ENCODE peak calls at places on chromosomes 11 and 22, in seven cellular contexts. A, Y, L, H, I, X and W are unnamed samples.
A peak's percentile ranks its signal among the peaks of the same experiment; 100 is the strongest.

GRCh38 chr11:77471520-77472234 is 2.2 kb downstream of the PAK1 start:
- DNase-seq in Y (no peak), H (no peak), A (peak; percentile 16), L (no peak), I (peak; percentile 40), X (no peak), W (no peak)

GRCh38 chr11:126115820-126116319 is 53.2 kb upstream of the CDON start:
- DNase-seq in Y (peak; percentile 85), L (peak; percentile 61), I (peak; percentile 48), A (peak; percentile 81), X (peak; percentile 73), H (peak; percentile 89), W (peak; percentile 71)

GRCh38 chr11:125778728-125779127 is at the start of gene PATE2:
- DNase-seq in L (no peak), Y (no peak), H (no peak), A (no peak), I (no peak), X (no peak), W (no peak)

GRCh38 chr11:119055901-119056300 is 1.1 kb downstream of the HYOU1 start:
- DNase-seq in I (peak; percentile 60), A (peak; percentile 25), Y (peak; percentile 51), H (peak; percentile 35), X (peak; percentile 38), L (no peak), W (peak; percentile 19)

GRCh38 chr11:134949121-134949591 is 537.1 kb upstream of the B3GAT1 start:
- DNase-seq in H (peak; percentile 75), Y (peak; percentile 72), A (peak; percentile 80), X (peak; percentile 86), L (peak; percentile 60), I (no peak), W (peak; percentile 92)

GRCh38 chr11:35511666-35512065 is 13.8 kb downstream of the PAMR1 start:
- DNase-seq in H (no peak), A (peak; percentile 47), I (no peak), X (peak; percentile 44), L (no peak), Y (peak; percentile 88), W (no peak)

GRCh38 chr11:46075168-46075567 is 46.1 kb downstream of the PHF21A start:
- DNase-seq in X (peak; percentile 73), Y (peak; percentile 76), L (no peak), H (peak; percentile 53), I (peak; percentile 33), A (peak; percentile 76), W (peak; percentile 84)

GRCh38 chr11:69005631-69006368 is 7.2 kb downstream of the MRGPRF start:
- DNase-seq in Y (no peak), I (no peak), L (no peak), A (no peak), H (no peak), X (no peak), W (no peak)

GRCh38 chr11:112797653-112798293 is 163.4 kb upstream of the NCAM1 start:
- DNase-seq in I (peak; percentile 80), H (peak; percentile 33), X (peak; percentile 62), L (no peak), Y (peak; percentile 27), A (peak; percentile 69), W (peak; percentile 59)

GRCh38 chr11:9753031-9753430 is 89.2 kb downstream of the SWAP70 start:
- DNase-seq in H (peak; percentile 68), Y (peak; percentile 81), L (no peak), A (peak; percentile 48), I (no peak), X (peak; percentile 57), W (peak; percentile 36)

GRCh38 chr22:37750596-37751162 is 53.8 kb downstream of the TRIOBP start:
- DNase-seq in X (no peak), H (no peak), A (no peak), L (no peak), Y (no peak), I (no peak), W (peak; percentile 33)

GRCh38 chr22:45903355-45904149 is 73.4 kb downstream of the WNT7B start:
- DNase-seq in Y (peak; percentile 48), X (peak; percentile 49), A (peak; percentile 76), H (peak; percentile 59), L (no peak), I (no peak), W (peak; percentile 85)

GRCh38 chr11:118640332-118641154 is 33.1 kb downstream of the PHLDB1 start:
- DNase-seq in X (no peak), Y (no peak), H (no peak), L (no peak), A (no peak), I (no peak), W (peak; percentile 54)

GRCh38 chr11:64003807-64004589 is 17.8 kb downstream of the OTUB1 start:
- DNase-seq in Y (no peak), L (no peak), I (peak; percentile 82), X (no peak), H (no peak), A (peak; percentile 36), W (no peak)

GRCh38 chr11:100774859-100775258 is 87.8 kb downstream of the ARHGAP42 start:
- DNase-seq in H (no peak), Y (no peak), L (no peak), A (no peak), X (no peak), I (no peak), W (no peak)

GRCh38 chr22:41982886-41983285 is 13.6 kb downstream of the SEPTIN3 start:
- DNase-seq in X (no peak), I (no peak), H (no peak), Y (no peak), L (no peak), A (no peak), W (no peak)

GRCh38 chr22:38072322-38073149 is 11.4 kb downstream of the SLC16A8 start:
- DNase-seq in I (no peak), H (no peak), A (no peak), Y (no peak), L (peak; percentile 13), X (no peak), W (no peak)

DNA sequence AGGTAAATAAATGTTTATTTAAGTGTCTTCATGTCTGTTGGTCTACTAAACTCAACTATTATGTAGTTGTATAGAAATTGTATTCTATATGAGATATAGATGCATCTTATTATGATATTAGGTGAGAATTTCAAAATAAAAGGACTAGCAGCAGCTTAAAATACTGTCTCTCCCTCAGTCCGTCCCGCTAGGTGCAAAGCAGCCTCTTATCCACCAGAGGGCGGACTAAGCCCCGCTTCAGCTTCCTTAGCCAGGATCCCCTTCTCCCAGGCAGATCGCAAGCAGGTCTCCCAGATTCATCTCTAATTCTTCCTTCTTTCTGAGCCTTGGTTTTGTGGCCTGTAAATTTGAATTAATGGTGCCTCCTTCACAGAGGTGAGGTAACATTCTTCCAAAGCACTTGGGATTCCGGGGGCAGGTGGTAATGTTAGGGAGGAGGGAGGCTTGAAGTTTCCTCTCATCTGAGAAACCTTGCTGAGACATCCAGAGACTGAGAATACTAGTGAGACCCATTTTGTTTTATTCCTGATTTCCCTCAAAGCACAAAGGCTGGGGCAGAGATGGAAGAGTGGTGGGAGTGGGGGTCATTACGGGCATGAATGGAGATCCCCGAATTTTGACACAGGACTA is 13.5 kb upstream of the INSC start:
- DNase-seq in A (peak; percentile 79), X (peak; percentile 81), I (peak; percentile 72), Y (peak; percentile 79), H (peak; percentile 81), L (peak; percentile 39), W (peak; percentile 80)
- TF ChIP-seq CTCF in A (peak; percentile 97), X (peak; percentile 98), I (peak; percentile 82), Y (peak; percentile 99), H (peak; percentile 98), L (peak; percentile 91), W (peak; percentile 93)

DNA sequence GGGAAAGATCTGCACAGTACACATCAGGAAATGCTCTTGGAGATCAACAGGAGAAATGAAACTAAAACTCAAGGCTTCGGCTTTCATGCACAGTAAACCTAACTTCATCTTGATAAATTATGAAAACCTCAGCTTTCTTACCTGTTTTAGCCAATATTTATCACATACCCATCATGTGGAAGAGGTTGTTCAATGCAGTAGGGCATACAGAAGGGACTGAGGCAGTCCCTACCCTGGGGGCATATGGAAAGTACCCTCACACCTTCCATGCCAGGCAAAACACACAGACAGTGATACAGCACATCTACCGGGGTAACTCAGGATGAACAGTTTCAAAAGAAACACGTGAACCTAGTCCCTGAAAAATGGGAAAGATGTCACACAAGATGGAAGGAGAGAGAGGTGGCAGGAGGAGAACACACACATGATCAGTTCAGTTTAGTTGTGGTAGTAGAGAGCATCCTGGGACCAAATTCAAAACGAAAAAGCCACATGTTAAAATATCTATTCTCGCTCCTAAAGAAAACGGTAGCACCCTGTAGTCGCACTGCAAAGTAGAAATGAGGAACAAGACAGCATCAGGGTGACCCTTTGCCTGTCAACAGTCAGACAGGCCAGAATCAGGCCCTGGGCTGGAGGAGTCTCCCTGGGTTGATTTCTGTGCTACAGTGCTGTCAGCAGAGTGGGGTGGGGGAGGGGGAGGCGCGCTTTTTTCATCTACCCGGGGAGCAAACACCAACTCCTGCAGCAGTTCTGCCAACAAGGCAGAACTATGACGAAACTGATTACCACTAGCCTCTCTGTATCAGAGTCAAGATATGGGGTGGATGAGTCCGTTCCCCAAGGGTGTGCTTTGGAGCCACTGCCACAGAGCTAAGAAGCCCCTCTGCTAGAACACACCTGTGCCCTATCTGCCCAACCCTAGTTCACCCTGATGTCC is 1.3 kb downstream of the HIRA start:
- DNase-seq in L (peak; percentile 41), I (peak; percentile 67), A (peak; percentile 82), H (peak; percentile 74), Y (peak; percentile 80), X (peak; percentile 71), W (peak; percentile 54)
- TF ChIP-seq CTCF in L (no peak), I (no peak), A (no peak), H (no peak), Y (no peak), X (no peak), W (no peak)

GRCh38 chr11:62508336-62509058 is 38.1 kb downstream of the AHNAK start:
- DNase-seq in H (peak; percentile 52), X (peak; percentile 39), Y (no peak), I (peak; percentile 65), L (peak; percentile 75), A (peak; percentile 49), W (peak; percentile 60)
- TF ChIP-seq CTCF in H (peak; percentile 56), X (peak; percentile 34), Y (peak; percentile 27), I (peak; percentile 48), L (peak; percentile 59), A (peak; percentile 48), W (peak; percentile 29)

DNA sequence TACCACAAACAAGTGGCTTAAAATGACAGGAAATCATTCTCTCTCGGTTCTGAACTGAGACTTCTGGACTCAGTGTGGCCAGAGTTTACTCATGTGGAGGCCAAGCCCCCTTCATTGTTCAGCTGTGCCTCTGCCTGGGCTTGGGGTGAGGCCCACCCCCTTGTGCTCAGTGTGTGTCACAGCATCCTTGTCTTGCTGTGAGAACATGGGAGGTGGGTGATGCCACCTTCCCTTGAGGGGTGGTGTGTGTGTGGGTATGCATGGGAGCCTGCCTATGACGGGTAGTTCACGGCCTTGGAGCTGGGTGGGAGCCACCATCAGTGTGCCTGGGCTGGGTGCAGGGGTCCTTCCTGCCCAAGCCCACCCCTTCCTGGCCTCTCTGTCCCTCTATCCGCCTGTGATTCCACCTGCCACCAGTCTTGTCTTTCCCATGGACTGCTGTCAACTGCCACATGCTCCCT is 101.7 kb downstream of the MORC2 start:
- DNase-seq in I (no peak), Y (no peak), X (peak; percentile 8), A (no peak), H (no peak), L (no peak), W (peak; percentile 25)
- TF ChIP-seq CTCF in I (no peak), Y (peak; percentile 4), X (peak; percentile 2), A (no peak), H (no peak), L (no peak), W (no peak)

DNA sequence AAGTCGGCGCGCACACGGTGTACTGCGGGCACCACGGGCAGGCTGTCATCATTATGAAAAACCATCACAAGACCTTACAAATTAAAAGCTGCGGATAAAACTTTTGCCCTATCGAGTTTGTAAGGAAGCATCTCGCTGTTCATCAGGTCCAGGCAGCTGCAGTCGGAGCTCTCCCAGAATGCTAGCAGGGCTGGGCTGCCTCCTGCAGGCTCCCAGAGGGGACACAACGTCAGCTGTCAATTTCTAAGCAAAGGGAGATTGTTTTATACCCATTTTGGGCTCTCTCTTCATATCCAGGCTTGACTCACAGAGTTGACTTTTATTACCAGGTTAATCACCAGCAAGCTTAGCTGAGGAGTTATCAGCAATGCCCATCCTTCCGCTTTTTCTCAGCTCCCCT is 375.1 kb downstream of the OPCML start:
- DNase-seq in Y (no peak), H (no peak), I (no peak), L (no peak), X (no peak), A (peak; percentile 1), W (no peak)
- TF ChIP-seq CTCF in Y (no peak), H (no peak), I (peak; percentile 33), L (no peak), X (no peak), A (no peak), W (no peak)